ENCODE peak calls at places on chromosomes 7 and 10, in eight cellular contexts. N, C, A, L, I, R, M and H are unnamed samples.
A peak's percentile ranks its signal among the peaks of the same experiment; 100 is the strongest.

GRCh38 chr10:29956335-29956924 is 103.0 kb downstream of the JCAD start:
- DNase-seq in N (no peak), C (no peak), A (no peak), L (no peak), I (no peak), R (no peak), M (no peak), H (no peak)

GRCh38 chr10:97724341-97724941 is 10.9 kb downstream of the MARVELD1 start:
- DNase-seq in N (no peak), C (no peak), A (no peak), L (no peak), I (no peak), R (no peak), M (no peak), H (no peak)

GRCh38 chr7:48389977-48390376 is 218.7 kb downstream of the ABCA13 start:
- DNase-seq in N (no peak), C (no peak), A (peak; percentile 84), L (no peak), I (peak; percentile 12), R (peak; percentile 63), M (peak; percentile 77), H (peak; percentile 81)

GRCh38 chr10:76303682-76304316 is 872.4 kb downstream of the LRMDA start:
- DNase-seq in N (no peak), C (peak; percentile 83), A (no peak), L (peak; percentile 4), I (peak; percentile 88), R (peak; percentile 77), M (peak; percentile 85), H (peak; percentile 89)

GRCh38 chr10:70903262-70903921 is 15.0 kb upstream of the PCBD1 start:
- DNase-seq in N (peak; percentile 48), C (peak; percentile 66), A (no peak), L (peak; percentile 37), I (peak; percentile 30), R (peak; percentile 38), M (peak; percentile 50), H (peak; percentile 69)

GRCh38 chr10:69315610-69316312 is 37.5 kb downstream of the HK1 start:
- DNase-seq in N (no peak), C (no peak), A (no peak), L (no peak), I (no peak), R (peak; percentile 50), M (no peak), H (no peak)

GRCh38 chr10:82572686-82573226 is 697.8 kb downstream of the NRG3 start:
- DNase-seq in N (no peak), C (no peak), A (no peak), L (no peak), I (peak; percentile 32), R (no peak), M (no peak), H (no peak)

GRCh38 chr7:44791278-44792219 is 4.9 kb upstream of the PPIA start:
- DNase-seq in N (no peak), C (no peak), A (no peak), L (no peak), I (peak; percentile 59), R (peak; percentile 57), M (peak; percentile 57), H (peak; percentile 33)

GRCh38 chr7:121005996-121006565 is 17.6 kb downstream of the CPED1 start:
- DNase-seq in N (no peak), C (no peak), A (no peak), L (no peak), I (no peak), R (no peak), M (no peak), H (no peak)

GRCh38 chr7:133703547-133703946 is 423.6 kb upstream of the LRGUK start:
- DNase-seq in N (no peak), C (no peak), A (no peak), L (no peak), I (peak; percentile 74), R (peak; percentile 42), M (peak; percentile 85), H (no peak)

GRCh38 chr10:131074682-131075081 is 236.8 kb downstream of the TCERG1L start:
- DNase-seq in N (no peak), C (no peak), A (no peak), L (no peak), I (no peak), R (no peak), M (no peak), H (no peak)

GRCh38 chr10:84114088-84114667 is 25.1 kb upstream of the GHITM start:
- DNase-seq in N (no peak), C (no peak), A (no peak), L (no peak), I (peak; percentile 28), R (no peak), M (no peak), H (peak; percentile 9)

GRCh38 chr10:77824893-77825292 is 101.7 kb downstream of the DLG5 start:
- DNase-seq in N (no peak), C (no peak), A (no peak), L (no peak), I (no peak), R (no peak), M (no peak), H (no peak)

GRCh38 chr7:84912993-84913635 is 273.7 kb downstream of the SEMA3D start:
- DNase-seq in N (no peak), C (no peak), A (no peak), L (no peak), I (no peak), R (peak; percentile 26), M (no peak), H (no peak)

GRCh38 chr7:117220836-117221235 is 102.0 kb downstream of the WNT2 start:
- DNase-seq in N (no peak), C (no peak), A (no peak), L (no peak), I (no peak), R (no peak), M (no peak), H (no peak)

GRCh38 chr7:70271617-70272081 is 673.4 kb downstream of the AUTS2 start:
- DNase-seq in N (no peak), C (no peak), A (no peak), L (no peak), I (peak; percentile 24), R (peak; percentile 85), M (no peak), H (no peak)

GRCh38 chr7:229184-229964 is 37.0 kb downstream of the FAM20C start:
- DNase-seq in N (peak; percentile 62), C (no peak), A (no peak), L (no peak), I (no peak), R (peak; percentile 93), M (peak; percentile 97), H (no peak)